ENCODE peak calls at places on chromosomes 11 and 22, in nine cellular contexts. U is posterior vena cava, H is ACHN, J is GM12891, F is AG08395, G is non-pigmented ciliary epithelial cell, R is left ventricle myocardium inferior, I is Daoy, O is NCI-H1436. B is an unnamed sample.
A peak's percentile ranks its signal among the peaks of the same experiment; 100 is the strongest.

GRCh38 chr11:20363500-20364411 is at the start of gene HTATIP2:
- DNase-seq in R (peak; percentile 77), I (peak; percentile 73), O (peak; percentile 57), G (no peak), U (peak; percentile 91), H (peak; percentile 44), F (peak; percentile 55), J (peak; percentile 76), B (peak; percentile 70)

GRCh38 chr11:23976369-23976768 is 520.5 kb upstream of the LUZP2 start:
- DNase-seq in F (peak; percentile 11), H (no peak), I (no peak), R (no peak), O (no peak), J (no peak), U (no peak), G (no peak), B (no peak)

GRCh38 chr22:35728639-35729308 is 11.1 kb downstream of the APOL5 start:
- DNase-seq in F (no peak), I (no peak), O (peak; percentile 44), R (no peak), U (no peak), G (no peak), J (no peak), H (no peak), B (no peak)

GRCh38 chr11:31794546-31794945 is 16.6 kb downstream of the PAX6 start:
- DNase-seq in U (no peak), R (no peak), G (no peak), H (no peak), J (no peak), F (no peak), O (no peak), I (no peak), B (no peak)

GRCh38 chr11:30406978-30407762 is 84.3 kb downstream of the ARL14EP start:
- DNase-seq in U (no peak), G (no peak), O (no peak), R (no peak), I (no peak), F (no peak), H (no peak), J (no peak), B (no peak)

GRCh38 chr22:44944891-44945600 is 64.8 kb downstream of the PHF21B start:
- DNase-seq in F (no peak), O (no peak), U (no peak), I (no peak), H (no peak), J (no peak), G (no peak), R (no peak), B (no peak)

GRCh38 chr11:73012121-73012863 is 129.8 kb downstream of the FCHSD2 start:
- DNase-seq in U (no peak), F (peak; percentile 19), G (peak; percentile 23), O (no peak), R (no peak), J (no peak), H (no peak), I (peak; percentile 3), B (no peak)

GRCh38 chr11:117743121-117743815 is 53.7 kb downstream of the DSCAML1 start:
- DNase-seq in H (peak; percentile 8), I (peak; percentile 39), F (no peak), O (no peak), J (no peak), G (no peak), U (no peak), R (no peak), B (no peak)

GRCh38 chr11:32173435-32173834 is 82.6 kb downstream of the RCN1 start:
- DNase-seq in R (peak; percentile 48), J (peak; percentile 21), U (no peak), G (peak; percentile 24), F (peak; percentile 80), I (peak; percentile 54), O (peak; percentile 65), H (peak; percentile 65), B (peak; percentile 80)

GRCh38 chr11:5203366-5203765 is 2.9 kb upstream of the OR51V1 start:
- DNase-seq in I (no peak), H (no peak), R (no peak), O (no peak), G (no peak), U (no peak), J (no peak), F (no peak), B (no peak)

GRCh38 chr11:33307984-33308383 is 50.8 kb downstream of the HIPK3 start:
- DNase-seq in G (no peak), I (no peak), J (no peak), F (no peak), U (no peak), H (no peak), O (no peak), R (no peak), B (no peak)

GRCh38 chr11:28245131-28245530 is 136.9 kb downstream of the METTL15 start:
- DNase-seq in H (no peak), J (no peak), I (no peak), O (no peak), R (no peak), G (no peak), U (no peak), F (peak; percentile 11), B (no peak)

GRCh38 chr11:28384418-28384817 is 276.2 kb downstream of the METTL15 start:
- DNase-seq in U (no peak), I (peak; percentile 95), G (peak; percentile 94), H (no peak), R (no peak), F (no peak), O (no peak), J (no peak), B (no peak)

GRCh38 chr11:72828081-72828567 is 13.9 kb downstream of the ATG16L2 start:
- DNase-seq in U (no peak), R (no peak), O (no peak), I (no peak), H (no peak), J (no peak), G (no peak), F (peak; percentile 66), B (no peak)

GRCh38 chr11:119896387-119897045 is 167.5 kb upstream of the NECTIN1 start:
- DNase-seq in F (no peak), U (peak; percentile 20), H (no peak), J (no peak), I (no peak), O (no peak), G (no peak), R (no peak), B (no peak)

GRCh38 chr11:77636738-77637344 is 753 bp downstream of the CLNS1A start:
- DNase-seq in J (peak; percentile 16), O (no peak), G (no peak), H (no peak), I (peak; percentile 4), F (no peak), R (no peak), U (no peak), B (no peak)

GRCh38 chr11:63560506-63561179 is 2.5 kb downstream of the PLAAT2 start:
- DNase-seq in F (no peak), R (peak; percentile 34), U (no peak), H (peak; percentile 22), J (no peak), G (no peak), I (peak; percentile 52), O (no peak), B (no peak)

GRCh38 chr22:27011131-27011530 is 353.7 kb downstream of the MIAT start:
- DNase-seq in G (no peak), R (no peak), F (no peak), I (peak; percentile 15), O (no peak), J (no peak), H (no peak), U (no peak), B (no peak)

GRCh38 chr11:29641201-29641600 is 375.6 kb downstream of the KCNA4 start:
- DNase-seq in J (no peak), G (no peak), O (no peak), R (no peak), I (peak; percentile 11), H (no peak), U (no peak), F (peak; percentile 38), B (no peak)